ENCODE peak calls at places on chromosomes 5 and 9, in seven cellular contexts. X is neural progenitor cell; W is prostate gland; H is heart right ventricle; J is effector memory CD4-positive, alpha-beta T cell; C is GM23248; Q is astrocyte. P is an unnamed sample.

GRCh38 chr9:21993893-21994525 is at the start of gene CDKN2A:
- DNase-seq in X (peak; percentile 69), W (no peak), H (no peak), J (peak; percentile 43), C (peak; percentile 64), Q (no peak), P (peak; percentile 78)

GRCh38 chr5:2753452-2754409 is 2.3 kb upstream of the IRX2 start:
- DNase-seq in X (peak; percentile 59), W (no peak), H (no peak), J (no peak), C (peak; percentile 59), Q (no peak), P (no peak)

GRCh38 chr5:142872795-142873194 is 102.6 kb downstream of the ARHGAP26 start:
- DNase-seq in X (no peak), W (no peak), H (peak; percentile 46), J (no peak), C (peak; percentile 33), Q (peak; percentile 57), P (no peak)

GRCh38 chr5:124883686-124884085 is 137.2 kb upstream of the ZNF608 start:
- DNase-seq in X (no peak), W (no peak), H (no peak), J (no peak), C (no peak), Q (no peak), P (no peak)

GRCh38 chr5:14463629-14464028 is 118.0 kb upstream of the OTULINL start:
- DNase-seq in X (no peak), W (no peak), H (no peak), J (no peak), C (peak; percentile 81), Q (peak; percentile 73), P (no peak)

GRCh38 chr5:8884029-8884428 is 661.8 kb downstream of the SEMA5A start:
- DNase-seq in X (no peak), W (no peak), H (no peak), J (no peak), C (peak; percentile 24), Q (no peak), P (no peak)

GRCh38 chr9:126521089-126521488 is 92.6 kb upstream of the LMX1B start:
- DNase-seq in X (peak; percentile 72), W (no peak), H (no peak), J (no peak), C (no peak), Q (no peak), P (no peak)

GRCh38 chr5:124660229-124661093 is 86.0 kb downstream of the ZNF608 start:
- DNase-seq in X (peak; percentile 22), W (no peak), H (no peak), J (no peak), C (no peak), Q (peak; percentile 78), P (no peak)

GRCh38 chr9:12813960-12814876 is 39.4 kb downstream of the LURAP1L start:
- DNase-seq in X (no peak), W (peak; percentile 44), H (peak; percentile 15), J (no peak), C (peak; percentile 99), Q (peak; percentile 99), P (peak; percentile 32)

GRCh38 chr5:1244255-1244654 is 19.1 kb downstream of the SLC6A18 start:
- DNase-seq in X (no peak), W (no peak), H (no peak), J (no peak), C (no peak), Q (no peak), P (no peak)

GRCh38 chr5:181187500-181188213 is 17.3 kb downstream of the TRIM7 start:
- DNase-seq in X (peak; percentile 84), W (peak; percentile 74), H (peak; percentile 78), J (peak; percentile 33), C (peak; percentile 86), Q (peak; percentile 76), P (peak; percentile 75)

GRCh38 chr5:17895296-17896058 is 261.2 kb downstream of the TAF11L14 start:
- DNase-seq in X (no peak), W (no peak), H (no peak), J (no peak), C (peak; percentile 8), Q (no peak), P (no peak)

DNA sequence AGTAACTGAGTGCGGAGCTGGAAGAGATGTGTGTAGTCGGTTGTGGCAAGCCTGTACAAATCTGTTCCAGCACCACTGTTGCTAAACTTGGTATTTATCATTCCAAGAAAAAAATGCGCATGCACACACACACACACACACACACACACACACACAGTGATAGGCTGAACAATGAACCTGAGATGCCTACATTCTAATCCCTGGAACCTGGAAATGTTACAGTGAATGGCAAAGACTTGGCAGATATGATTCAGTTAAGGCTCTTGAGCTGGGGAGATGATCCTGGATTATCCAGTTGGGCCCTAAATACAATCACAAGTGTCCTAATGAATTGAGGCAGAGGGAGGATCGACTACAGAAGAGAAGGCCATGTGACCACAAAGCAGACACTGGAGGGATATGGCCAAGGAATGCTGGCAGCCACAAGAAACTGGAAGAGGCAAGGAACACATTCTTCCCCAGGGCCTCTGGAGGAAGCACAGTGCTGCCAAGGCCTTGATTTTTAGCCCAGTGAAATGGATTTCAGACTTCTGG is 49.7 kb upstream of the LHFPL2 start:
- DNase-seq in X (no peak), W (no peak), H (peak; percentile 53), J (no peak), C (peak; percentile 46), Q (peak; percentile 90), P (no peak)
- H3K4me1 ChIP-seq in X (no peaks in the 10 kb centered on the region), W (no peaks in the 10 kb centered on the region), H (no peaks in the 10 kb centered on the region), J (no peaks in the 10 kb centered on the region), C (peaks cover 19% of the 10 kb centered on the region), Q (peaks cover 15% of the 10 kb centered on the region), P (peaks cover 15% of the 10 kb centered on the region)

GRCh38 chr9:34648673-34649072 is 2.2 kb downstream of the GALT start:
- DNase-seq in X (no peak), W (no peak), H (no peak), J (no peak), C (no peak), Q (no peak), P (no peak)

GRCh38 chr9:34647084-34647403 is 569 bp downstream of the GALT start:
- DNase-seq in X (no peak), W (no peak), H (no peak), J (no peak), C (no peak), Q (no peak), P (no peak)

GRCh38 chr9:34644766-34645314 is 1.6 kb upstream of the GALT start:
- DNase-seq in X (no peak), W (no peak), H (no peak), J (no peak), C (no peak), Q (no peak), P (no peak)

GRCh38 chr9:34647651-34648050 is 1.2 kb downstream of the GALT start:
- DNase-seq in X (no peak), W (no peak), H (no peak), J (no peak), C (no peak), Q (no peak), P (no peak)

GRCh38 chr9:34646211-34647083 is at the start of gene GALT:
- DNase-seq in X (peak; percentile 95), W (peak; percentile 89), H (peak; percentile 95), J (peak; percentile 97), C (peak; percentile 89), Q (peak; percentile 73), P (peak; percentile 88)
- H3K4me3 ChIP-seq in X (peak within 1 kb of the TSS; percentile 61), W (peak within 1 kb of the TSS; percentile 55), H (peak within 1 kb of the TSS; percentile 71), J (peak within 1 kb of the TSS; percentile 88), C (peak within 1 kb of the TSS; percentile 78), Q (peak within 1 kb of the TSS; percentile 85), P (peak within 1 kb of the TSS; percentile 58)

GRCh38 chr9:133121200-133122166 is at the start of gene RALGDS:
- DNase-seq in X (peak; percentile 97), W (peak; percentile 89), H (peak; percentile 91), J (peak; percentile 91), C (peak; percentile 97), Q (peak; percentile 47), P (peak; percentile 92)

GRCh38 chr9:133122167-133122550 is 1.1 kb upstream of the RALGDS start:
- DNase-seq in X (no peak), W (no peak), H (no peak), J (no peak), C (no peak), Q (no peak), P (no peak)

GRCh38 chr9:133124123-133124948 is 3.3 kb upstream of the RALGDS start:
- DNase-seq in X (no peak), W (no peak), H (no peak), J (no peak), C (no peak), Q (no peak), P (no peak)

GRCh38 chr9:133122935-133123611 is 2.0 kb upstream of the RALGDS start:
- DNase-seq in X (no peak), W (no peak), H (peak; percentile 33), J (no peak), C (peak; percentile 74), Q (peak; percentile 30), P (no peak)

DNA sequence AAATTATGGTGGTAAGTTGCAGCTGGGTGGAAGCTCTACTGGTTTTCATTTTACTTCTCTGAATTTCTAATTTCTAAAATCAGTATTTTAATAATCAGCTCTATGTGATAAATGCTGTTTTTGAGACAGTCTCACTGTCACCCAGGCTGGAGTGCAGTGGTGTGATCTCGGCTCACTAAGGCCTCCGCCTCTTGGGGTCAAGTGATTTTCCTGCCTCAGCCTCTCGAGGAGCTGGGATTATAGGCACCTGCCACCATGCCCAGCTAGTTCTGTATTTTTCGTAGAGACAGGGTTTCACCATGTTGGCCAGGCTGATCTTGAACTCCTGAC is 1.5 kb upstream of the RALGDS start:
- DNase-seq in X (no peak), W (no peak), H (no peak), J (no peak), C (no peak), Q (no peak), P (no peak)
- H3K4me1 ChIP-seq in X (peaks cover 26% of the 10 kb centered on the region), W (peaks cover 34% of the 10 kb centered on the region), H (peaks cover 66% of the 10 kb centered on the region), J (peaks cover 52% of the 10 kb centered on the region), C (peaks cover 31% of the 10 kb centered on the region), Q (peaks cover 50% of the 10 kb centered on the region), P (no peaks in the 10 kb centered on the region)

GRCh38 chr5:52943808-52944207 is 45.3 kb upstream of the ITGA2 start:
- DNase-seq in X (no peak), W (no peak), H (no peak), J (no peak), C (no peak), Q (no peak), P (no peak)

GRCh38 chr5:52945040-52945439 is 44.1 kb upstream of the ITGA2 start:
- DNase-seq in X (no peak), W (no peak), H (no peak), J (no peak), C (peak; percentile 35), Q (no peak), P (no peak)

GRCh38 chr5:52947851-52948250 is 41.3 kb upstream of the ITGA2 start:
- DNase-seq in X (no peak), W (no peak), H (no peak), J (no peak), C (peak; percentile 43), Q (peak; percentile 40), P (no peak)

GRCh38 chr5:52948418-52949076 is 40.6 kb upstream of the ITGA2 start:
- DNase-seq in X (peak; percentile 65), W (peak; percentile 76), H (peak; percentile 64), J (peak; percentile 52), C (peak; percentile 85), Q (peak; percentile 67), P (peak; percentile 74)

GRCh38 chr5:52947208-52947607 is 41.9 kb upstream of the ITGA2 start:
- DNase-seq in X (no peak), W (no peak), H (no peak), J (no peak), C (peak; percentile 34), Q (no peak), P (no peak)
- H3K4me3 ChIP-seq in X (no peak overlapping the region), W (no peak overlapping the region), H (no peak overlapping the region), J (no peak overlapping the region), C (no peak overlapping the region), Q (no peak overlapping the region), P (no peak overlapping the region)